ENCODE peak calls at places on chromosomes 4 and X, in six cellular contexts. M is A549, N is stomach, H is transverse colon, F is SK-N-SH, D is tibial nerve. I is an unnamed sample.

GRCh38 chr4:183532823-183533222 is 28.0 kb downstream of the ING2 start:
- DNase-seq in M (no peak), N (no peak), H (no peak), F (no peak), D (no peak), I (no peak)

GRCh38 chr4:10605056-10605455 is 79.5 kb downstream of the CLNK start:
- DNase-seq in M (no peak), N (no peak), H (no peak), F (no peak), D (no peak), I (no peak)

GRCh38 chr4:108080752-108081151 is 88.0 kb downstream of the LEF1 start:
- DNase-seq in M (no peak), N (no peak), H (no peak), F (no peak), D (no peak), I (no peak)

GRCh38 chr4:52957220-52957686 is 95.1 kb downstream of the RASL11B start:
- DNase-seq in M (no peak), N (no peak), H (peak), F (peak), D (no peak), I (no peak)

GRCh38 chr4:8547108-8547911 is 32.9 kb upstream of the GPR78 start:
- DNase-seq in M (peak), N (no peak), H (no peak), F (peak), D (no peak), I (no peak)

GRCh38 chr4:184822356-184822755 is 3.4 kb downstream of the ACSL1 start:
- DNase-seq in M (no peak), N (no peak), H (no peak), F (no peak), D (no peak), I (no peak)

GRCh38 chrX:37405954-37406353 is 56.8 kb downstream of the PRRG1 start:
- DNase-seq in M (no peak), N (no peak), H (no peak), F (no peak), D (no peak), I (no peak)

GRCh38 chr4:25563071-25563564 is 92.5 kb upstream of the SLC34A2 start:
- DNase-seq in M (peak), N (no peak), H (no peak), F (no peak), D (no peak), I (no peak)

GRCh38 chrX:128975716-128976115 is 547.6 kb downstream of the SMARCA1 start:
- DNase-seq in M (peak), N (peak), H (peak), F (peak), D (no peak), I (no peak)

GRCh38 chrX:17500145-17500579 is 125.2 kb downstream of the NHS start:
- DNase-seq in M (peak), N (peak), H (peak), F (no peak), D (no peak), I (no peak)

GRCh38 chr4:184275766-184276165 is 58.1 kb upstream of the ENPP6 start:
- DNase-seq in M (no peak), N (peak), H (no peak), F (no peak), D (no peak), I (no peak)

GRCh38 chrX:117788339-117788738 is 328.3 kb downstream of the KLHL13 start:
- DNase-seq in M (no peak), N (no peak), H (no peak), F (peak), D (no peak), I (no peak)

GRCh38 chrX:72021975-72022374 is 109.7 kb downstream of the RTL5 start:
- DNase-seq in M (peak), N (no peak), H (no peak), F (no peak), D (no peak), I (no peak)

GRCh38 chr4:6627832-6628231 is 12.7 kb upstream of the MRFAP1 start:
- DNase-seq in M (no peak), N (no peak), H (no peak), F (no peak), D (no peak), I (no peak)

GRCh38 chr4:134668237-134668636 is 466.6 kb upstream of the PABPC4L start:
- DNase-seq in M (peak), N (peak), H (peak), F (no peak), D (no peak), I (no peak)

GRCh38 chr4:84378983-84379382 is 120.1 kb downstream of the NKX6-1 start:
- DNase-seq in M (no peak), N (no peak), H (no peak), F (no peak), D (no peak), I (no peak)

GRCh38 chrX:39506131-39506530 is 591.6 kb downstream of the BCOR start:
- DNase-seq in M (no peak), N (no peak), H (no peak), F (no peak), D (no peak), I (no peak)

GRCh38 chr4:140080883-140081282 is 73.1 kb downstream of the MAML3 start:
- DNase-seq in M (no peak), N (no peak), H (no peak), F (no peak), D (no peak), I (no peak)

GRCh38 chrX:40912576-40912975 is 172.7 kb upstream of the USP9X start:
- DNase-seq in M (no peak), N (no peak), H (no peak), F (no peak), D (no peak), I (no peak)

GRCh38 chr4:184514121-184514988 is 40.0 kb upstream of the IRF2 start:
- DNase-seq in M (peak), N (no peak), H (peak), F (peak), D (no peak), I (peak)

GRCh38 chr4:100778431-100778830 is 260.6 kb upstream of the EMCN start:
- DNase-seq in M (no peak), N (peak), H (no peak), F (no peak), D (no peak), I (no peak)

GRCh38 chr4:8618421-8618820 is 25.9 kb downstream of the CPZ start:
- DNase-seq in M (no peak), N (no peak), H (no peak), F (no peak), D (no peak), I (peak)

GRCh38 chr4:41141910-41142309 is 72.4 kb downstream of the APBB2 start:
- DNase-seq in M (peak), N (no peak), H (no peak), F (no peak), D (no peak), I (no peak)

GRCh38 chrX:131306602-131307001 is 17.5 kb upstream of the IGSF1 start:
- DNase-seq in M (no peak), N (no peak), H (no peak), F (no peak), D (no peak), I (no peak)

GRCh38 chrX:1442016-1442665 is 10.6 kb downstream of the ASMTL start:
- DNase-seq in M (no peak), N (no peak), H (no peak), F (no peak), D (no peak), I (peak)

GRCh38 chr4:181416966-181417365 is 826.2 kb upstream of the TENM3 start:
- DNase-seq in M (no peak), N (no peak), H (no peak), F (no peak), D (no peak), I (no peak)

GRCh38 chr4:69828828-69829227 is 31.1 kb downstream of the SULT1E1 start:
- DNase-seq in M (no peak), N (no peak), H (no peak), F (no peak), D (no peak), I (no peak)

GRCh38 chr4:74205559-74205958 is 47.6 kb downstream of the MTHFD2L start:
- DNase-seq in M (no peak), N (no peak), H (no peak), F (no peak), D (no peak), I (no peak)

GRCh38 chr4:5055411-5055810 is 4.1 kb downstream of the STK32B start:
- DNase-seq in M (no peak), N (no peak), H (no peak), F (no peak), D (no peak), I (no peak)

DNA sequence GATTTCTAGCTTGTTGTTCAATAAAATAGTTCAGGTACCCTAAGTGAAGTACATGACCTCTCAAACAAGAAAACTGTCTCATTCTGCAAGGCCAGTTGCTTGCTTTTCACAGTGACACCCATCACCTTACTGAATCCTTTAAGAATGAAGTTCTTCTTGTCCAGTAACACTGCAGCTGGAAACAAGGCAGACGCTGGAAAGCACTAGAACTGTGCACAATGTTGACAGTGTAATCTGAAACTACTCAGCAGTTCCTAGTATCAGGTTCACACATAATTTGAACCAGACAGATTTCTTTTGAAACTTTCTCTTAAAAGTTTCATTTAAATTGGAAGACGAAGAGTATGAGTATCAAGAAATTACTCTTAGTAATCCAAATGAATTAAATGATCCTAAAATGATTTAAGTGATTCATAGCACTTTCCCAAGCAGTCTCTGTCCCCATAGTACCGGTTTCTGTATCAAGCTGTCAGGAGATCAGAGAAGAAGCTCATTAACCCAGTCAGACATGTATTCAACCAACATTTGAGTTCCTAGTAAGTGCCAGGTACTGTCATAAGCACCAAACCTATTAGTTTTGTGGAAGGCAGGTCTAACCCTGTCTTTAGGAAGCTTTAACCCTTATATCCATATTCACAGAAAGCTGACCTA is 63.5 kb downstream of the PALLD start:
- DNase-seq in M (no peak), N (peak), H (no peak), F (no peak), D (no peak), I (no peak)
- TF ChIP-seq EP300 in M (no peak), N (no peak), H (no peak), F (peak), D (no peak), I (no peak)

DNA sequence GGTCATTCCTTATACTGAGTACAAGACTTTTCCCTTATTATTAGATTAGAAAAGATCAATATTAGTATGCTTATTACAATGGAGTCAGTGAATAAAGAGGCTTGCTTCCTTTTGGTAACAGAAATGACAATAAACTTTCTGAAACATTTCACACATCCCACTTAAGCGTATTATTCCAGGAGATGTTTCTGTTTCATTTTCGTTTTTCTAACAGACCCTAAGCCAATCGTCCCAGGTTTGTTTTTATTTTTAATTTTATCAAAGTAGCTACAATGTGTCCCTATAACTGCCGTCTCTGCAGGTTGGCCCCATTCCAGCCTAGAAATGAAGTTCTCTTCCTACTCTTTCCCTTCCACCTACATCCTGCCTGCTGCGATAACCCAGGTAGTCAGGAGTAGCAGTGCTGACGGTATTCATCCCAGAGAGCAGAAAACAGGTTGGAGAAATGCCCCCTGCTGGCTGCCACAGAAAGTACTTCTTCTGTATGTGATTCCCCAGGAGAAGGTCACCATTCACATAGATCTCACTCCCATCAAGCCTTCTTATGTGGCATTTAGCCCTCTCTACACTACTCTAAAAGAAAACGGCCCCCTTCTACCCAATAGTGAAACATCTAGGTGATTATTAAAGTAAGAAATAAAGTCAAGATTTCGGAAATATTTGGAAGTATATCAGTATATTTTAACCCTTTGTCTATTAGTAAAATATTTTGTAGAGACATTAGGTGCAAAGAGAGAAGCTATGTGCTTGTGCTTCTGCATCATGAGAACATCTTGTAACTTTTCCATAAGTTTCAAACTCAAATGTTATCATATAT is 40.4 kb downstream of the ENPEP start:
- DNase-seq in M (peak), N (peak), H (peak), F (peak), D (peak), I (peak)
- H3K4me3 ChIP-seq in M (peak), N (peak), H (peak), F (peak), D (peak), I (peak)

DNA sequence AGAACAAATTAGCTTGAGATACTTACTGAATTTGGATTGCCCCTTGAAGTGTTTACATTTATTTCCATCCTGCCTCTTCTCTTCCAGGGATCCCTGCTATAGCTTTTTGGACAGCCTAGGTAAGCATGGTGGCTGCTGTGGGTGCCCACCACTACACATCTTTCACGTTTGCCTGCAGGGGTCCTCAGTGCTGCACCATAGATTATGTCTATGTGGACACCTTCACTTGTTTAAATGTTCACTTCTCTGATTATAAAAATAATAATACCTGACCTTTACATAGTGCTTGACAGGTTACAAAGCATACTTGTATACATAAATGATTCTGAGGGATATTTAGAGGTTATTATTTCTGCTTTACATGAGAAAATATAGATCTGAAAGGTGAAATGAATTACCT is 67.9 kb upstream of the SLC4A4 start:
- DNase-seq in M (peak), N (peak), H (peak), F (peak), D (no peak), I (no peak)
- TF ChIP-seq CTCF in M (peak), N (no peak), H (peak), F (peak), D (no peak), I (no peak)

GRCh38 chrX:136039485-136039884 is 54.2 kb downstream of the SLC9A6 start:
- DNase-seq in M (no peak), N (no peak), H (no peak), F (no peak), D (no peak), I (no peak)
- TF ChIP-seq EP300 in M (no peak), N (no peak), H (no peak), F (no peak), D (no peak), I (no peak)

DNA sequence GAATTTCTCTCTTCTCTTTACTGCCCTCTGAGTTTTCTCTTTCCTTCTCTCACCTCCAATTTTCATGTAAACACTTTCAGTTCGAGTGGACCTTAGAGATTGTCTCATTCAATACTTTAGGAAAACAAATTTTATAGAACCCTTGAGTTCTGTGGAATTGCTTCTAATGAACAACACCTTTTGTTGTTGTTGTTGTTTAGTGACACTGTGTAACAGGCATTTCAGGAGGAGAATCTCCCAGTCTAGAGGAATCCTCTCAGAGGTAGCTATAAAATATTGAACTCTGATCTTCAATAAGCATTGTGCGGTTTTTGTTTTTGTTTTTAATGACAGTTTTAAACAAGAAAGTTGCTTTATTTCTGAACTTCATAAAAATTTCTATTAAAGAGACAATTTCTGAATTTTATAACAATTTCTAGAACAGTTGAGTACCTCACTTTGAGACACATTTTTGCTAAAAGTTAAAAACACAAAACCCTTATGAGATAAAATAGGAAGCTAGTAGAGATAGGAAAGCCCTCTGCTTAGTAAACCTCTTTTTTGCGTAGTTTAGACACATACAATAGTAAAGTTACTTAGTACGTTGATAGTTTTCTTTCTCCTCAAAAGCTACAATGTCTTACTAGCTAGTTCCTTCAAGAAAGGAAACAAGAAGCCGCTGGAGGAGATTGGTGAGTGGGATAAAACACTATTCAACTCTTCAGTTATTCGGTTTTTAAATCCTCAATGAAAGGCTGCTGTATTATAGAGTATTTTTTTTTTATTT is 38.8 kb downstream of the CLCN3 start:
- DNase-seq in M (no peak), N (no peak), H (no peak), F (no peak), D (no peak), I (no peak)
- H3K4me3 ChIP-seq in M (peak), N (no peak), H (peak), F (peak), D (peak), I (no peak)

DNA sequence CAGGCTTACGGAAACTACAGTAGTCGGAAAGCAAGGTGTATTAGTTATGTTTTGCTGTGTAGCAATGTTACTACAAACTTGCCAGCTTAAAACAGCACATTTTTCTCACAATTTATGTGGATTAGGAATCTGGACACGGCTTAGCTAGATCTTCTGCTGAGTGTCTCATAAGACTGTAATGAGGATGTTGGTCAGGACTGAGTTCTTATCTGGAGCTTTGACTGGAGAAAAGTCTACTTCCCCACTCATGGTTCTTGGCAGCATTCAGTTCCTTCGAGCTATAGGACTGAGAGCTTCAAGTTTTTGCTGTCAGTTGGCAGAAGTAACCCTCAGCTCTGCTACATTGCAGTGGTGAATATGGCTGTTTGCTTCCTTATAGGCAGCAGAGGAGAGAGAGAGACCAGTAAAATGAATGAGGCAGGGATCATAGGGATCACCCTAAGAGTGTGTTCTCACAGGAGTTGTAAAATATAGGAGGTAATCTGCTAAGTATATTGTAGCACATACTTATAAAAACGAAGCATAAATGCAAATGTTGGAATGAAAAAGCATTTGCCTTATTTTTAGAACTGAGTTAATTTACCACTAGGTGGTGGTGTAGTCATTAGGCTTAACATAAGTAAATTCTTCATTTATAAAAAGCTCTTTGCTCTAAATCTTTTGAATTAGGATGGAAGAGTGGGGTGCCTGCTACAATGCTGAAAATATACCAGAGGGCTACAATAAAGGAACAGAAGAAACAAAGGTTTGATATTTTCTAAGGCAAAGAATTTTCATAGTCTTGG is 38.6 kb downstream of the ALG13 start:
- DNase-seq in M (peak), N (no peak), H (no peak), F (peak), D (no peak), I (no peak)
- TF ChIP-seq CTCF in M (peak), N (peak), H (no peak), F (peak), D (peak), I (no peak)